ENCODE peak calls at places on chromosomes 3 and 15, in seven cellular contexts. K is GM04504; F is LHCN-M2; U is activated CD4-positive, alpha-beta T cell treated with anti-CD3 and anti-CD28 coated beads, Interleukin-2, amount 10 ng/mL, durations not matched to agents 7 days and 5 days; W is fibroblast of lung; Z is activated CD8-positive, alpha-beta memory T cell treated with anti-CD3 and anti-CD28 coated beads, Interleukin-2, amount 50 U/mL, for 48 hours; S is anterior cingulate cortex. M is an unnamed sample.

GRCh38 chr3:146396792-146397191 is 72.6 kb downstream of the PLSCR2 start:
- DNase-seq in F (no peak), U (no peak), W (no peak), Z (no peak), S (no peak), K (no peak), M (no peak)

GRCh38 chr3:124963755-124964154 is 29.2 kb upstream of the MUC13 start:
- DNase-seq in Z (no peak), K (no peak), W (no peak), S (no peak), U (no peak), F (no peak), M (no peak)

GRCh38 chr3:23567917-23568316 is 237.8 kb upstream of the UBE2E1 start:
- DNase-seq in F (peak; percentile 95), U (no peak), K (peak; percentile 88), S (no peak), Z (no peak), W (peak; percentile 84), M (no peak)

GRCh38 chr3:187063286-187064081 is 75.8 kb downstream of the RPL39L start:
- DNase-seq in S (no peak), U (peak; percentile 27), K (no peak), Z (no peak), W (no peak), F (no peak), M (no peak)

GRCh38 chr15:53791616-53792015 is 32.2 kb upstream of the WDR72 start:
- DNase-seq in W (no peak), K (no peak), Z (no peak), U (no peak), S (no peak), F (no peak), M (no peak)

GRCh38 chr15:41828747-41829270 is 917 bp downstream of the JMJD7 start:
- DNase-seq in S (no peak), K (no peak), W (no peak), Z (no peak), F (no peak), U (no peak), M (no peak)

GRCh38 chr15:48636511-48636910 is 9.0 kb downstream of the FBN1 start:
- DNase-seq in F (no peak), U (no peak), K (no peak), W (no peak), Z (no peak), S (no peak), M (no peak)

GRCh38 chr15:71658036-71658435 is 152.3 kb upstream of the NR2E3 start:
- DNase-seq in Z (no peak), K (no peak), F (no peak), S (no peak), W (no peak), U (no peak), M (no peak)

GRCh38 chr3:117349566-117349965 is 640.0 kb downstream of the TUSC7 start:
- DNase-seq in F (no peak), W (no peak), U (no peak), S (no peak), K (no peak), Z (no peak), M (no peak)

GRCh38 chr15:91561371-91562100 is 292.0 kb upstream of the SLCO3A1 start:
- DNase-seq in U (no peak), K (peak; percentile 76), S (no peak), W (peak; percentile 92), Z (no peak), F (no peak), M (peak; percentile 39)

GRCh38 chr3:94115482-94115881 is 52.6 kb downstream of the NSUN3 start:
- DNase-seq in S (no peak), Z (no peak), U (no peak), F (peak; percentile 34), K (peak; percentile 3), W (peak; percentile 41), M (no peak)

GRCh38 chr3:105867690-105868449 is 942 bp downstream of the CBLB start:
- DNase-seq in U (no peak), Z (no peak), K (no peak), W (peak; percentile 39), F (no peak), S (no peak), M (no peak)

GRCh38 chr3:4809970-4810369 is 169.3 kb upstream of the BHLHE40 start:
- DNase-seq in S (no peak), F (no peak), K (no peak), W (no peak), Z (no peak), U (no peak), M (no peak)

GRCh38 chr15:56919708-56920637 is 1.5 kb downstream of the TCF12 start:
- DNase-seq in W (peak; percentile 39), Z (peak; percentile 70), S (peak; percentile 23), U (peak; percentile 14), F (peak; percentile 36), K (no peak), M (no peak)

GRCh38 chr3:20064796-20065564 is 24.7 kb downstream of the KAT2B start:
- DNase-seq in F (no peak), S (no peak), Z (no peak), K (no peak), W (no peak), U (no peak), M (no peak)

GRCh38 chr3:188330138-188330537 is 176.2 kb downstream of the LPP start:
- DNase-seq in S (no peak), Z (no peak), F (no peak), W (no peak), U (no peak), K (no peak), M (no peak)

GRCh38 chr3:16211176-16211904 is 36.9 kb downstream of the GALNT15 start:
- DNase-seq in U (no peak), Z (no peak), W (no peak), K (peak; percentile 19), S (no peak), F (no peak), M (no peak)

GRCh38 chr15:33059184-33059583 is 135.3 kb downstream of the FMN1 start:
- DNase-seq in K (no peak), S (no peak), F (peak; percentile 43), Z (no peak), W (peak; percentile 83), U (no peak), M (no peak)

GRCh38 chr3:129006864-129007263 is 5.8 kb downstream of the EFCC1 start:
- DNase-seq in Z (no peak), W (no peak), F (no peak), U (no peak), S (no peak), K (no peak), M (no peak)

GRCh38 chr3:108301695-108302404 is 5.5 kb downstream of the HHLA2 start:
- DNase-seq in U (peak; percentile 42), F (no peak), S (no peak), W (no peak), Z (no peak), K (no peak), M (no peak)

GRCh38 chr15:60128000-60128376 is 123.9 kb downstream of the FOXB1 start:
- DNase-seq in U (no peak), K (no peak), W (peak; percentile 22), S (no peak), Z (no peak), F (peak; percentile 42), M (no peak)